ENCODE peak calls at places on chromosomes 1 and 21, in six cellular contexts. E, S, G, P, A and V are unnamed samples. For H3K4me1, the result is how much of the 10 kb centered on the place peaks cover.

GRCh38 chr1:68974447-68974846 is 477.6 kb upstream of the DEPDC1 start:
- DNase-seq in E (no peak), G (no peak), P (no peak), A (no peak), S (no peak), V (no peak)

GRCh38 chr1:233459968-233460367 is 132.4 kb downstream of the MAP3K21 start:
- DNase-seq in P (peak), G (no peak), A (no peak), E (no peak), S (no peak), V (no peak)

GRCh38 chr1:183379951-183380350 is 38.2 kb downstream of the NMNAT2 start:
- DNase-seq in E (no peak), P (peak), G (no peak), S (no peak), A (no peak), V (no peak)

GRCh38 chr1:94362466-94363058 is 55.6 kb upstream of the ABCD3 start:
- DNase-seq in S (no peak), E (no peak), A (no peak), P (peak), G (no peak), V (no peak)

GRCh38 chr1:235902638-235903542 is 36.2 kb upstream of the LYST start:
- DNase-seq in E (no peak), S (no peak), A (no peak), P (peak), G (peak), V (peak)

GRCh38 chr1:156838972-156839371 is 19.9 kb downstream of the INSRR start:
- DNase-seq in S (peak), P (no peak), G (no peak), A (no peak), E (no peak), V (peak)

GRCh38 chr1:24266398-24266941 is 52.7 kb upstream of the GRHL3 start:
- DNase-seq in S (no peak), A (no peak), E (no peak), G (no peak), P (peak), V (no peak)

GRCh38 chr1:25720624-25721023 is 79.4 kb upstream of the SELENON start:
- DNase-seq in P (peak), E (no peak), G (no peak), S (no peak), A (no peak), V (no peak)

GRCh38 chr1:1020415-1021009 is 592 bp downstream of the AGRN start:
- DNase-seq in P (peak), S (no peak), G (no peak), E (peak), A (no peak), V (no peak)

GRCh38 chr1:184385863-184386262 is 966 bp upstream of the C1orf21 start:
- DNase-seq in A (no peak), E (no peak), G (no peak), S (no peak), P (no peak), V (no peak)

GRCh38 chr1:210233495-210234253 is 1.1 kb downstream of the SERTAD4 start:
- DNase-seq in A (peak), S (no peak), E (peak), G (peak), P (peak), V (peak)

GRCh38 chr1:168498159-168498609 is 45.6 kb downstream of the XCL2 start:
- DNase-seq in S (no peak), G (no peak), E (no peak), P (peak), A (no peak), V (no peak)

GRCh38 chr1:51898090-51898734 is 19.7 kb upstream of the NRDC start:
- DNase-seq in G (no peak), E (no peak), P (peak), A (no peak), S (no peak), V (no peak)

GRCh38 chr1:229669333-229669732 is 43.3 kb downstream of the URB2 start:
- DNase-seq in S (no peak), A (no peak), G (no peak), P (no peak), E (no peak), V (peak)

GRCh38 chr21:44088401-44088780 is 18.8 kb upstream of the PWP2 start:
- DNase-seq in S (peak), E (no peak), P (no peak), G (peak), A (no peak), V (peak)

GRCh38 chr21:39093526-39093925 is 89.7 kb downstream of the PSMG1 start:
- DNase-seq in A (no peak), S (no peak), P (no peak), E (no peak), G (no peak), V (no peak)

GRCh38 chr1:26941311-26941710 is 19.0 kb downstream of the KDF1 start:
- DNase-seq in G (no peak), E (no peak), A (no peak), P (no peak), S (no peak), V (no peak)

GRCh38 chr1:34262023-34262422 is 85.3 kb downstream of the C1orf94 start:
- DNase-seq in G (no peak), S (no peak), E (no peak), P (no peak), A (no peak), V (no peak)

GRCh38 chr1:22709227-22709626 is 1.4 kb upstream of the EPHB2 start:
- DNase-seq in P (no peak), A (no peak), G (no peak), E (no peak), S (no peak), V (no peak)

GRCh38 chr1:173505401-173505800 is 28.3 kb downstream of the PRDX6 start:
- DNase-seq in P (no peak), A (no peak), S (no peak), E (no peak), G (no peak), V (no peak)

GRCh38 chr1:238221738-238222137 is 331.0 kb upstream of the ZP4 start:
- DNase-seq in A (no peak), S (no peak), P (no peak), E (no peak), G (no peak), V (no peak)

GRCh38 chr1:27341525-27342252 is at the start of gene SYTL1:
- DNase-seq in A (no peak), E (no peak), S (peak), G (peak), P (peak), V (peak)

GRCh38 chr1:214282696-214283225 is 1.8 kb downstream of the SMYD2 start:
- DNase-seq in P (no peak), A (no peak), G (no peak), E (no peak), S (no peak), V (no peak)

GRCh38 chr1:46370214-46370633 is 23.9 kb upstream of the FAAH start:
- DNase-seq in P (peak), A (no peak), S (no peak), G (no peak), E (no peak), V (peak)

GRCh38 chr1:202194328-202194648 is 689 bp downstream of the LGR6 start:
- DNase-seq in S (no peak), A (no peak), E (no peak), P (no peak), G (no peak), V (no peak)

GRCh38 chr1:236524892-236525179 is 1.1 kb downstream of the LGALS8 start:
- DNase-seq in S (no peak), A (no peak), P (no peak), E (no peak), G (no peak), V (no peak)

GRCh38 chr1:230186003-230186863 is 119.2 kb downstream of the GALNT2 start:
- DNase-seq in G (peak), E (no peak), S (no peak), A (no peak), P (peak), V (peak)

GRCh38 chr1:57632401-57632800 is 208.5 kb upstream of the DAB1 start:
- DNase-seq in A (no peak), S (no peak), P (peak), E (no peak), G (no peak), V (no peak)

GRCh38 chr1:183493540-183494245 is 21.4 kb downstream of the SMG7 start:
- DNase-seq in P (no peak), A (no peak), G (no peak), E (no peak), S (no peak), V (no peak)

GRCh38 chr1:151056149-151056548 is 3.3 kb downstream of the CDC42SE1 start:
- DNase-seq in E (no peak), S (peak), G (peak), A (no peak), P (no peak), V (peak)

GRCh38 chr1:169367686-169368405 is at the start of the genes BLZF1 and NME7:
- DNase-seq in G (peak), S (peak), P (peak), E (peak), A (peak), V (peak)

GRCh38 chr1:8663915-8664331 is 153.5 kb downstream of the RERE start:
- DNase-seq in E (peak), P (no peak), S (no peak), A (no peak), G (no peak), V (peak)

GRCh38 chr1:8661185-8662110 is 156.0 kb downstream of the RERE start:
- DNase-seq in E (peak), P (peak), G (peak), S (no peak), A (no peak), V (peak)

GRCh38 chr1:8662380-8663072 is 154.9 kb downstream of the RERE start:
- DNase-seq in A (no peak), P (peak), G (no peak), S (no peak), E (no peak), V (no peak)

GRCh38 chr1:8663090-8663802 is 154.2 kb downstream of the RERE start:
- DNase-seq in A (no peak), G (no peak), S (no peak), E (no peak), P (no peak), V (no peak)

GRCh38 chr1:8660455-8660854 is 157.0 kb downstream of the RERE start:
- DNase-seq in G (no peak), E (peak), A (peak), P (peak), S (no peak), V (no peak)
- H3K4me1 ChIP-seq in G (under half), E (under half), A (half or more), P (under half), S (under half), V (under half)

GRCh38 chr1:231396643-231397042 is 25.4 kb downstream of the EGLN1 start:
- DNase-seq in P (no peak), S (no peak), G (no peak), E (no peak), A (no peak), V (no peak)

GRCh38 chr1:231395051-231395995 is 26.8 kb downstream of the EGLN1 start:
- DNase-seq in A (no peak), S (no peak), P (peak), G (no peak), E (peak), V (peak)

GRCh38 chr1:231392380-231393131 is 29.5 kb downstream of the EGLN1 start:
- DNase-seq in P (no peak), A (no peak), S (no peak), E (no peak), G (no peak), V (no peak)

GRCh38 chr1:231395996-231396385 is 26.1 kb downstream of the EGLN1 start:
- DNase-seq in G (no peak), E (no peak), S (no peak), P (no peak), A (no peak), V (no peak)

DNA sequence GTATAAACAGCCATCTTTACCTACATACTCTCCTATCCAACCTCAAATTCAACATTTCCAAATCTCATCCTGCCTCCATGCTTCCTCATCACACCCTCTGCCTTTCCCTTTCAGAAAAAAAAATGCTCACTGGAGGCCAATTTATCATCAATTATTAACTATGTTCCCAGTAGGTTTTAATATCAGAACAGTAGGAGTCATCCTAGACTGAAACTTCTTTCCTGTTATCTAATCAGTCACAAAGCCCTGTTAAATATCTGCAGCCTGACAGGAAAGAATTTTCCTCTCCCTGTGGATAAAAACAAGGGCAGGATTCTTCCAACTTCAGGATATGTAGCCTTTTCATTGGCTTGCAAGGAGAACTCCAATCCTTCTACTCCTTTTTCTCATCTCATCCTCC is 28.4 kb downstream of the EGLN1 start:
- DNase-seq in A (no peak), E (no peak), S (no peak), G (no peak), P (no peak), V (peak)
- H3K4me1 ChIP-seq in A (half or more), E (under half), S (under half), G (under half), P (under half), V (under half)

DNA sequence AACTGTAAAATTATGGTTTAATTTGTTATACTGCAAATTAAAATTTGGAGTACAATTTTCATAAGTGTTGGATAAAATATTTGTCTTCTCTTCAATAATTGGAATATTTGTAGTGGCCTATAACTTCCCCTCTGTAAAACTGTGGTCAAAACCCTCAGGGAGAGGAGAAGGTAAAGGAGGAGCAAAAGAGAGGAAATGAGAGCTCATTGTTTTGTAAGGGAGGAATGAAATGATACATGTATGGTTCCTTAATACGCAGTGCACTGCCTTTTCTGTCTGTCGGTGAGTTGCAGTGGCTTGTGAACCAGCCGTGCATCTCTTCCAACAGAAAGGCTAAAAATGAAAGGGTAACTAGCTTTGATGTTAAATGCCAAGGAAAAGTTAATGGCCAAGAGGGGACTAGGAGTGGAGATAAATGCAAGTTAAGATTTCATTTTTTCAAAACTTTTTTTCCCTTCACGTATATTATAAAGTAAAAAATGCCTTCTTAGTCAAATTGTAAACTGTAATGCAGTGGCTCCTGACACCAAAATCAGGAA is 26.4 kb downstream of the LRRC8D start:
- DNase-seq in A (no peak), E (no peak), S (no peak), P (no peak), G (no peak), V (no peak)
- H3K4me1 ChIP-seq in A (under half), E (under half), S (under half), P (under half), G (under half), V (under half)

DNA sequence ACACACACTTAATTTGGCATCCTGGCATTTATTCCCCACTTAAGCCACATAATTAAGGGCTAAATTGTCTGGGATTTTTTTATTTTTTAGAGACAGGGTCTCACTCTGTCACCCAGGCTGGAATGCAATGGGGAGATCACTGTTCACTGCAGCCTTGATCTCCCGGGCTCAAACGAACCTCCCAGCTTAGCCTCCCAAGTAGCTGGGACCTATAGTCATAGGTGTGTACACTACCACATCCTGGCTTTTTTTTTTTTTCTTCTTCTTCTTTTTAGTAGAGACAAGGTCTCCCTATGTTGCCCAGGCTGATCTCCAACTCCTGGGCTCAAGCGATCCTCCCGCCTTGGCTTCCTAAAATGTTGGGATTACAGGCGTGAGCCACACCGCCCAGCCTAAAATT is 24.2 kb downstream of the ZZZ3 start:
- DNase-seq in A (no peak), P (no peak), G (no peak), E (no peak), S (no peak), V (no peak)
- H3K4me1 ChIP-seq in A (under half), P (under half), G (under half), E (under half), S (under half), V (under half)